ENCODE peak calls at places on chromosomes 12 and 14, in seven cellular contexts. X, W, T, Z, O, Y and B are unnamed samples.

GRCh38 chr12:13278249-13278787 is 81.8 kb downstream of the EMP1 start:
- DNase-seq in Z (peak; percentile 55), W (peak; percentile 77), O (peak; percentile 95), Y (peak; percentile 66), T (peak; percentile 51), X (peak; percentile 22), B (peak; percentile 39)

GRCh38 chr12:51721281-51721940 is 127.1 kb downstream of the FIGNL2 start:
- DNase-seq in Y (peak; percentile 34), T (peak; percentile 29), W (peak; percentile 49), O (peak; percentile 92), Z (peak; percentile 16), X (peak; percentile 2), B (peak; percentile 12)

GRCh38 chr12:4280351-4281163 is 7.0 kb downstream of the CCND2 start:
- DNase-seq in Z (no peak), Y (no peak), X (no peak), O (peak; percentile 44), T (no peak), W (no peak), B (no peak)

GRCh38 chr12:51009038-51009437 is 17.1 kb downstream of the SLC11A2 start:
- DNase-seq in T (peak; percentile 56), Z (peak; percentile 26), Y (no peak), X (no peak), O (no peak), W (peak; percentile 69), B (peak; percentile 36)

GRCh38 chr14:81449114-81449513 is 49.0 kb upstream of the STON2 start:
- DNase-seq in W (no peak), O (no peak), X (no peak), T (no peak), Y (peak; percentile 86), Z (no peak), B (no peak)

GRCh38 chr12:124617615-124618014 is 50.2 kb upstream of the NCOR2 start:
- DNase-seq in T (no peak), W (no peak), O (peak; percentile 69), Y (no peak), Z (no peak), X (no peak), B (no peak)

GRCh38 chr14:20530771-20531571 is 25.6 kb downstream of the RNASE10 start:
- DNase-seq in T (peak; percentile 65), X (peak; percentile 25), Z (peak; percentile 59), Y (peak; percentile 76), O (peak; percentile 90), W (peak; percentile 76), B (peak; percentile 53)

GRCh38 chr12:510071-510825 is 50.5 kb downstream of the B4GALNT3 start:
- DNase-seq in T (no peak), O (peak; percentile 96), W (no peak), Z (no peak), Y (no peak), X (no peak), B (no peak)

GRCh38 chr14:21257395-21258193 is 11.6 kb downstream of the HNRNPC start:
- DNase-seq in Z (no peak), Y (no peak), W (no peak), O (peak; percentile 49), T (no peak), X (no peak), B (no peak)

GRCh38 chr12:132099739-132100138 is 44.4 kb downstream of the DDX51 start:
- DNase-seq in Y (no peak), O (no peak), X (no peak), W (no peak), T (no peak), Z (no peak), B (no peak)

GRCh38 chr14:89588840-89589296 is 171.8 kb upstream of the FOXN3 start:
- DNase-seq in W (no peak), X (no peak), O (no peak), Z (no peak), Y (no peak), T (no peak), B (no peak)

GRCh38 chr14:22824711-22825359 is 4.9 kb upstream of the MRPL52 start:
- DNase-seq in T (no peak), O (no peak), Y (peak; percentile 96), W (no peak), Z (no peak), X (no peak), B (no peak)

GRCh38 chr12:53456654-53457366 is 4.9 kb downstream of the PCBP2 start:
- DNase-seq in Y (no peak), Z (no peak), T (no peak), X (no peak), W (no peak), O (no peak), B (no peak)